ENCODE peak calls at places on chromosomes 3 and 15, in eight cellular contexts. One of them, this sample, is unnamed.

GRCh38 chr3:156516284-156516683 is 38.6 kb downstream of the SSR3 start:
- DNase-seq in Calu3: no peak
- DNase-seq in EL: no peak
- DNase-seq in cerebellar nuclear complex: peak
- DNase-seq in activated naive CD4-positive, alpha-beta T cell treated with anti-CD3 and anti-CD28 coated beads for 36 hours: no peak
- DNase-seq in GM12891: no peak
- DNase-seq in COR-L47: no peak
- DNase-seq in AG04449: no peak
- DNase-seq in this sample: no peak

GRCh38 chr3:60274098-60274497 is 977.2 kb downstream of the FHIT start:
- DNase-seq in Calu3: no peak
- DNase-seq in EL: no peak
- DNase-seq in cerebellar nuclear complex: no peak
- DNase-seq in activated naive CD4-positive, alpha-beta T cell treated with anti-CD3 and anti-CD28 coated beads for 36 hours: no peak
- DNase-seq in GM12891: no peak
- DNase-seq in COR-L47: no peak
- DNase-seq in AG04449: no peak
- DNase-seq in this sample: no peak

GRCh38 chr3:2921903-2922302 is 188.3 kb downstream of the IL5RA start:
- DNase-seq in Calu3: peak
- DNase-seq in EL: no peak
- DNase-seq in cerebellar nuclear complex: no peak
- DNase-seq in activated naive CD4-positive, alpha-beta T cell treated with anti-CD3 and anti-CD28 coated beads for 36 hours: peak
- DNase-seq in GM12891: peak
- DNase-seq in COR-L47: no peak
- DNase-seq in AG04449: no peak
- DNase-seq in this sample: no peak

GRCh38 chr15:27097506-27097905 is 126.5 kb downstream of the GABRG3 start:
- DNase-seq in Calu3: no peak
- DNase-seq in EL: no peak
- DNase-seq in cerebellar nuclear complex: no peak
- DNase-seq in activated naive CD4-positive, alpha-beta T cell treated with anti-CD3 and anti-CD28 coated beads for 36 hours: no peak
- DNase-seq in GM12891: no peak
- DNase-seq in COR-L47: no peak
- DNase-seq in AG04449: no peak
- DNase-seq in this sample: no peak

GRCh38 chr3:151630938-151631417 is 102.7 kb upstream of the AADACL2 start:
- DNase-seq in Calu3: no peak
- DNase-seq in EL: no peak
- DNase-seq in cerebellar nuclear complex: no peak
- DNase-seq in activated naive CD4-positive, alpha-beta T cell treated with anti-CD3 and anti-CD28 coated beads for 36 hours: no peak
- DNase-seq in GM12891: no peak
- DNase-seq in COR-L47: no peak
- DNase-seq in AG04449: no peak
- DNase-seq in this sample: no peak

GRCh38 chr15:73125219-73125618 is 73.0 kb downstream of the NEO1 start:
- DNase-seq in Calu3: no peak
- DNase-seq in EL: no peak
- DNase-seq in cerebellar nuclear complex: no peak
- DNase-seq in activated naive CD4-positive, alpha-beta T cell treated with anti-CD3 and anti-CD28 coated beads for 36 hours: no peak
- DNase-seq in GM12891: no peak
- DNase-seq in COR-L47: no peak
- DNase-seq in AG04449: no peak
- DNase-seq in this sample: no peak

GRCh38 chr3:10322355-10322715 is 1.4 kb upstream of the SEC13 start:
- DNase-seq in Calu3: peak
- DNase-seq in EL: peak
- DNase-seq in cerebellar nuclear complex: no peak
- DNase-seq in activated naive CD4-positive, alpha-beta T cell treated with anti-CD3 and anti-CD28 coated beads for 36 hours: peak
- DNase-seq in GM12891: no peak
- DNase-seq in COR-L47: no peak
- DNase-seq in AG04449: no peak
- DNase-seq in this sample: no peak

GRCh38 chr15:76378691-76379090 is 42.1 kb downstream of the ISL2 start:
- DNase-seq in Calu3: no peak
- DNase-seq in EL: no peak
- DNase-seq in cerebellar nuclear complex: no peak
- DNase-seq in activated naive CD4-positive, alpha-beta T cell treated with anti-CD3 and anti-CD28 coated beads for 36 hours: no peak
- DNase-seq in GM12891: no peak
- DNase-seq in COR-L47: no peak
- DNase-seq in AG04449: no peak
- DNase-seq in this sample: no peak

GRCh38 chr3:50473768-50474167 is 29.7 kb downstream of the CACNA2D2 start:
- DNase-seq in Calu3: no peak
- DNase-seq in EL: no peak
- DNase-seq in cerebellar nuclear complex: no peak
- DNase-seq in activated naive CD4-positive, alpha-beta T cell treated with anti-CD3 and anti-CD28 coated beads for 36 hours: no peak
- DNase-seq in GM12891: no peak
- DNase-seq in COR-L47: no peak
- DNase-seq in AG04449: no peak
- DNase-seq in this sample: no peak

This sample was measured in activated B cell treated with CpG ODN at 0.5 μM for 24 hours.